ENCODE peak calls at places on chromosome 4, in six cellular contexts. P is NCI-H2081; V is occipital lobe; F is Daoy; L is pancreas; U is stimulated activated CD4-positive, alpha-beta T cell treated with anti-CD3 and anti-CD28 coated beads, Interleukin-2, amount 100 ng/mL, for 48 hours. D is an unnamed sample.

GRCh38 chr4:163343604-163344146 is at the start of gene NPY5R:
- DNase-seq in P (no peak), V (no peak), F (no peak), L (peak), U (no peak), D (no peak)

GRCh38 chr4:104345598-104346242 is 149.0 kb downstream of the CXXC4 start:
- DNase-seq in P (no peak), V (no peak), F (no peak), L (no peak), U (no peak), D (no peak)

GRCh38 chr4:25234390-25235367 is 846 bp downstream of the PI4K2B start:
- DNase-seq in P (peak), V (peak), F (peak), L (peak), U (peak), D (no peak)

GRCh38 chr4:22348410-22348809 is 167.5 kb downstream of the ADGRA3 start:
- DNase-seq in P (no peak), V (no peak), F (no peak), L (no peak), U (no peak), D (no peak)

GRCh38 chr4:73902038-73902637 is 32.9 kb downstream of the CXCL1 start:
- DNase-seq in P (no peak), V (no peak), F (no peak), L (no peak), U (no peak), D (no peak)

GRCh38 chr4:48329193-48329592 is 12.1 kb upstream of the SLAIN2 start:
- DNase-seq in P (no peak), V (no peak), F (no peak), L (no peak), U (no peak), D (no peak)

GRCh38 chr4:155900402-155900801 is 3.1 kb upstream of the TDO2 start:
- DNase-seq in P (no peak), V (no peak), F (peak), L (no peak), U (no peak), D (no peak)

GRCh38 chr4:96603635-96604034 is 763.7 kb downstream of the PDHA2 start:
- DNase-seq in P (no peak), V (no peak), F (no peak), L (no peak), U (no peak), D (no peak)

GRCh38 chr4:134470544-134470943 is 269.0 kb upstream of the PABPC4L start:
- DNase-seq in P (no peak), V (no peak), F (peak), L (peak), U (no peak), D (no peak)

GRCh38 chr4:73704314-73705055 is 35.9 kb upstream of the CXCL8 start:
- DNase-seq in P (no peak), V (no peak), F (peak), L (peak), U (no peak), D (no peak)

GRCh38 chr4:46922205-46922604 is 13.2 kb upstream of the COX7B2 start:
- DNase-seq in P (no peak), V (no peak), F (no peak), L (no peak), U (no peak), D (no peak)

GRCh38 chr4:53914313-53915016 is 149.9 kb downstream of the CHIC2 start:
- DNase-seq in P (no peak), V (no peak), F (peak), L (no peak), U (no peak), D (no peak)

GRCh38 chr4:57424231-57424897 is 314.2 kb upstream of the IGFBP7 start:
- DNase-seq in P (no peak), V (peak), F (peak), L (peak), U (no peak), D (no peak)

GRCh38 chr4:154471924-154472323 is 19.7 kb downstream of the DCHS2 start:
- DNase-seq in P (peak), V (no peak), F (no peak), L (no peak), U (no peak), D (no peak)

GRCh38 chr4:117623321-117623720 is 411.0 kb upstream of the NDST3 start:
- DNase-seq in P (no peak), V (no peak), F (no peak), L (no peak), U (no peak), D (no peak)

GRCh38 chr4:7662507-7662846 is 227.7 kb upstream of the PSAPL1 start:
- DNase-seq in P (no peak), V (no peak), F (no peak), L (no peak), U (no peak), D (no peak)

GRCh38 chr4:64353904-64354303 is 55.3 kb downstream of the TECRL start:
- DNase-seq in P (no peak), V (no peak), F (no peak), L (no peak), U (no peak), D (no peak)

GRCh38 chr4:129821963-129822362 is 726.0 kb downstream of the C4orf33 start:
- DNase-seq in P (no peak), V (no peak), F (no peak), L (no peak), U (no peak), D (no peak)

GRCh38 chr4:155944516-155944915 is 9.2 kb downstream of the CTSO start:
- DNase-seq in P (no peak), V (no peak), F (no peak), L (no peak), U (no peak), D (no peak)

GRCh38 chr4:74618659-74619058 is 173.7 kb downstream of the AREG start:
- DNase-seq in P (no peak), V (no peak), F (peak), L (no peak), U (no peak), D (no peak)

D was measured in GM12891.